ENCODE peak calls at places on chromosomes 4 and X, in ten cellular contexts. N is adrenal gland; Q is CD8-positive, alpha-beta memory T cell; R is tibial artery; F is heart left ventricle; E is ovary; L is H1; Y is K562; T is spleen; W is lung. P is an unnamed sample.

GRCh38 chrX:130902446-130902782 is 595 bp downstream of the ENOX2 start:
- DNase-seq in L (no peak), E (no peak), W (no peak), R (no peak), T (no peak), F (no peak), Q (no peak), N (no peak), Y (no peak), P (no peak)

GRCh38 chr4:16102356-16102755 is 18.5 kb upstream of the PROM1 start:
- DNase-seq in L (no peak), N (no peak), Y (no peak), F (no peak), T (no peak), E (no peak), W (peak; percentile 23), R (no peak), Q (no peak), P (no peak)

GRCh38 chr4:157076578-157076947 is 613 bp downstream of the GLRB start:
- DNase-seq in F (no peak), R (no peak), L (no peak), N (no peak), W (no peak), T (no peak), E (peak; percentile 8), Q (no peak), Y (no peak), P (no peak)

GRCh38 chr4:102036619-102037376 is 246.3 kb downstream of the BANK1 start:
- DNase-seq in W (no peak), L (no peak), T (no peak), F (no peak), N (no peak), Q (no peak), Y (no peak), R (no peak), E (no peak), P (no peak)

GRCh38 chrX:107968623-107969022 is 13.5 kb downstream of the TEX13B start:
- DNase-seq in R (no peak), Q (no peak), Y (no peak), N (no peak), T (no peak), L (no peak), F (no peak), E (no peak), W (no peak), P (no peak)

GRCh38 chrX:9048801-9049200 is 14.9 kb upstream of the FAM9B start:
- DNase-seq in N (no peak), F (no peak), W (no peak), L (no peak), Q (no peak), T (no peak), E (no peak), Y (no peak), R (no peak), P (no peak)

GRCh38 chrX:155179343-155179997 is 36.8 kb upstream of the VBP1 start:
- DNase-seq in Q (no peak), T (no peak), L (no peak), N (no peak), Y (no peak), R (no peak), F (no peak), W (no peak), E (no peak), P (no peak)

GRCh38 chr4:6362896-6363295 is 93.2 kb downstream of the WFS1 start:
- DNase-seq in E (no peak), F (no peak), Q (no peak), R (no peak), W (no peak), T (no peak), N (peak; percentile 22), Y (peak; percentile 68), L (no peak), P (no peak)

DNA sequence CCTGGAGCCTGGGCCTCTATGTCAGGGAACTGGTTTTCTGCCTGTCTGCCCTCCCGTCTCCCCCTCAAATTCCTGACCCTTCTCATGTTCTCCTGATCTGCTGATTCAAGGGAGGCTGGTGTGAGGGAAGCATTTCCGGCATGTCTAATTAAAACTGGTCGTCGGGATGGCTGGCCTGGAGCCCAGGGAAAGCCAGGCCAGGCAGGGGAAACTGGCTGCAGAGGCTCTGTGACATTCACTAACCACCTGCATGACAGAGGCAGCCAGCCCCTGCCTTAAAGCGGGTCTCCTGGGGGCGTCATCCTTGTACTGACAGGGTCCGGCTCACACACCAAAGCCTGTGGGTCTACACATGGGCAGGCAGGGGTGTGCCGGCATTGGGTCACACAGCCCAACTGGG is 35.2 kb downstream of the ABLIM2 start:
- DNase-seq in N (no peak), W (no peak), T (no peak), E (no peak), L (no peak), Q (no peak), F (peak; percentile 56), Y (no peak), R (no peak), P (no peak)
- H3K4me1 ChIP-seq in N (no peaks in the 10 kb centered on the region), W (no peaks in the 10 kb centered on the region), T (peaks cover 10% of the 10 kb centered on the region), E (no peaks in the 10 kb centered on the region), L (no peaks in the 10 kb centered on the region), Q (no peaks in the 10 kb centered on the region), F (peaks cover 16% of the 10 kb centered on the region), Y (no peaks in the 10 kb centered on the region), R (no peaks in the 10 kb centered on the region), P (no peaks in the 10 kb centered on the region)

DNA sequence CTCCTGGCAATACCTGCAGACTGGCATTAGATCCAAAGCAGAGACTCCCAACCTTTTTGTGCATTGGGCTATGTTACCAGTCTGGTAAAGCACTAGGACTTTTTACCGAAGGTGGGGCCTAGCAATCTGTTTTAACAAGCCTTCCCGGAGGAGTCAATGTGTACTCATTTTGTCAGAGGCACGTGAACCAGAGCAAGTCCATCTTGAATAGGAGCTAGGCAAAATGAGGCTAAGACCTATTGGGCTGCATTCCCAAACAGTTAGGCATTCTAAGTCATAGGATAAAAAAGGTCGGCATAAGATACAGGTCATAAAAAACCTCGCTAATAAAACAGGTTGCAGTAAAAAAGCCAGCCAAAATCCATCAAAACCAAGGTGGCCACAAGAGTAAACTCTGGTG is 22.3 kb downstream of the ADGRA3 start:
- DNase-seq in T (no peak), L (no peak), Q (no peak), F (no peak), W (no peak), N (no peak), E (no peak), R (no peak), Y (no peak), P (no peak)
- H3K4me1 ChIP-seq in T (no peaks in the 10 kb centered on the region), L (peaks cover 8% of the 10 kb centered on the region), Q (no peaks in the 10 kb centered on the region), F (peaks cover 3% of the 10 kb centered on the region), W (peaks cover 6% of the 10 kb centered on the region), N (peaks cover 9% of the 10 kb centered on the region), E (no peaks in the 10 kb centered on the region), R (no peaks in the 10 kb centered on the region), Y (no peaks in the 10 kb centered on the region), P (no peaks in the 10 kb centered on the region)

DNA sequence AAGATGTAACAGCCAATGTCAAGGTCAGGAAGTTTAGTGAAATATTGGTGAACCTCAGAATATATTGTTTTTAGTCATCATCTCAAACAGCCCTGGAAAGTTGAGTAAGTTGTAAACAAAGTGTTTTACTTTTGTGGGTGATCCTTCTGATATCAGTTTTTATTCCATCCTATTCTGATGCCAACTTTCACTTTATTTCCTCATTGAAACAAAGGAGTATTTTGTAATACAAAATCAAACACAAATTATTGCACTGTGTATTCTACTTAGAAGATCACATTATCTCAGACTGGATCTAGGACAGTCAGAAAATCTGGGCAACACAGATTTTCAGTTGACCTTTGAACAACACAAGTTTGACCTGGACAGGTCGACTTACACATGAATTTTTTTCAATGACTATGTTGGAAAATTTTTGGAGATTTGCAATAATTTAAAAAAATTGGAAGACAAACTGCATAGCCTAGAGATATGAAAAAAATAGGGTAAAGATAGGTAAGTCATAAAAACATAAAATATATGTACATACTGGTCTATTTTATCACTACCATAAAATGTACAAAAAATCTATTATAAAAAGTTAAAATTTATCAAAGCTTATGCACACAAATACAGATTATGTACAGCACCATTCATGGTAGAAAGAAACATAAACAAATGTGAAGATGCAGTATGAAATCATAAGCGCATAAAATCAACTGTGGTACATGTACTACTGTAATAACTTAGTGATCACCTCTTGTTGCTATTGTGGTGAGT is 709.1 kb upstream of the FAM241A start:
- DNase-seq in W (no peak), R (no peak), E (no peak), F (no peak), N (no peak), T (no peak), Y (no peak), L (no peak), Q (no peak), P (no peak)
- H3K4me1 ChIP-seq in W (no peaks in the 10 kb centered on the region), R (no peaks in the 10 kb centered on the region), E (no peaks in the 10 kb centered on the region), F (no peaks in the 10 kb centered on the region), N (no peaks in the 10 kb centered on the region), T (no peaks in the 10 kb centered on the region), Y (no peaks in the 10 kb centered on the region), L (no peaks in the 10 kb centered on the region), Q (no peaks in the 10 kb centered on the region), P (no peaks in the 10 kb centered on the region)

DNA sequence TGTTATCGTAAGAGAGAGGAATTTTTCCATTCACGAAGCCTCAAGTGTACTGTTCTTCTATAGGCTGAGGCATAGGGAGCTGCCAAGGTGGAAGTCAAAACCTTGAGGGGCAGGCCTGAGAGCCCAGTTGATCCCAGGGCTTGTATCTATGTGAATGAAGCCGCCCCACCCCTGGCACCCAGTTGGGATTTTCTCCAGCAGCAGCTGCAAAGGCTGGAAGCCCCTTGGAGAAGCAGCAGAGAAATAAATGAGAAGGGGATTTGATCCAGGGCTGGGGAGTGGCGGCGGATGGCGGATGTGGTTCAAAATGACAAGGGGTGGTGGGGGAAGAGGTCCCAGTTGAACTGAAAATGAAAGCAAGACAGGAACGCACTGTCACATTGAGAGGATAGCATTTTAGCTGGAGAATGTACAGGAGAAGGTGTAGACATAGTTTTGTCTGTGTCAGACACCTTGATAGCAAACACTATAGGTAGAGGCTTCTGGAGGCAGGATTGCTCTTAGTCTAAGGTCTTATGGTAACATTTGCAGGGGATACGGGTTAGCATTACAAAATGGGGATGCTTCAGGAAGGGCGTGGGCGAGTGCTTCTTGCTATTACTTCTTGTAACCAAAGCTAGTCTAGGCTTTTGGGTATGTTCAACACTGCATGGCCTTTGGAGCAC is 32.6 kb downstream of the DOCK11 start:
- DNase-seq in E (no peak), F (no peak), T (peak; percentile 83), L (no peak), R (no peak), N (no peak), Q (peak; percentile 67), Y (no peak), W (no peak), P (no peak)
- H3K4me1 ChIP-seq in E (no peaks in the 10 kb centered on the region), F (no peaks in the 10 kb centered on the region), T (no peaks in the 10 kb centered on the region), L (peaks cover 4% of the 10 kb centered on the region), R (peaks cover 2% of the 10 kb centered on the region), N (no peaks in the 10 kb centered on the region), Q (peaks cover 78% of the 10 kb centered on the region), Y (peaks cover 49% of the 10 kb centered on the region), W (no peaks in the 10 kb centered on the region), P (no peaks in the 10 kb centered on the region)

P was measured in right atrium auricular region.